ENCODE peak calls at places on chromosomes 2 and 18, in five cellular contexts. S, N, U, I and K are unnamed samples.
A peak's percentile ranks its signal among the peaks of the same experiment; 100 is the strongest.

GRCh38 chr2:10408649-10409579 is 39.2 kb downstream of the ODC1 start:
- DNase-seq in N (peak; percentile 93), U (peak; percentile 83), I (peak; percentile 47), S (peak; percentile 45), K (peak; percentile 69)

GRCh38 chr2:88099798-88100488 is 27.9 kb downstream of the FABP1 start:
- DNase-seq in I (no peak), U (no peak), S (peak; percentile 2), N (no peak), K (no peak)

GRCh38 chr2:97911210-97911921 is 84.4 kb downstream of the TMEM131 start:
- DNase-seq in I (no peak), S (peak; percentile 25), U (no peak), N (no peak), K (no peak)

GRCh38 chr2:54516842-54517241 is 60.7 kb downstream of the SPTBN1 start:
- DNase-seq in U (no peak), N (no peak), S (no peak), I (no peak), K (no peak)

GRCh38 chr2:144645055-144645778 is 125.3 kb upstream of the ZEB2 start:
- DNase-seq in S (peak; percentile 16), N (no peak), U (no peak), I (no peak), K (no peak)

GRCh38 chr2:47178359-47178758 is 23.3 kb upstream of the STPG4 start:
- DNase-seq in S (no peak), U (no peak), I (no peak), N (no peak), K (no peak)

GRCh38 chr2:11417946-11418585 is 47.9 kb downstream of the E2F6 start:
- DNase-seq in U (no peak), S (no peak), N (peak; percentile 43), I (no peak), K (peak; percentile 20)

GRCh38 chr2:221851531-221852045 is 279.5 kb upstream of the EPHA4 start:
- DNase-seq in S (no peak), U (no peak), I (no peak), N (no peak), K (no peak)

GRCh38 chr2:75641587-75641986 is 5.0 kb upstream of the MRPL19 start:
- DNase-seq in U (no peak), S (no peak), I (no peak), N (no peak), K (no peak)

GRCh38 chr18:57921708-57922107 is 118.6 kb upstream of the ATP8B1 start:
- DNase-seq in I (no peak), U (no peak), S (peak; percentile 22), N (no peak), K (no peak)

GRCh38 chr2:216661639-216662375 is 28.6 kb downstream of the IGFBP2 start:
- DNase-seq in S (peak; percentile 52), I (no peak), U (no peak), N (peak; percentile 45), K (peak; percentile 16)

GRCh38 chr2:156589381-156590079 is 153.4 kb downstream of the GPD2 start:
- DNase-seq in I (no peak), S (peak; percentile 21), N (peak; percentile 22), U (no peak), K (peak; percentile 27)

GRCh38 chr2:17759805-17760204 is 5.9 kb downstream of the GEN1 start:
- DNase-seq in U (no peak), I (no peak), N (no peak), S (no peak), K (no peak)

GRCh38 chr2:59961733-59962132 is 591.7 kb downstream of the BCL11A start:
- DNase-seq in I (no peak), N (no peak), U (no peak), S (no peak), K (no peak)

GRCh38 chr2:30235859-30236535 is 4.7 kb downstream of the LBH start:
- DNase-seq in U (no peak), I (no peak), S (no peak), N (no peak), K (no peak)

GRCh38 chr2:98070081-98070480 is 16.9 kb upstream of the VWA3B start:
- DNase-seq in S (peak; percentile 5), I (no peak), U (no peak), N (no peak), K (no peak)

GRCh38 chr2:239305222-239305575 is 95.6 kb downstream of the HDAC4 start:
- DNase-seq in I (no peak), N (no peak), S (no peak), U (no peak), K (no peak)

GRCh38 chr2:168355110-168355509 is 101.0 kb upstream of the CERS6 start:
- DNase-seq in U (no peak), N (no peak), S (no peak), I (no peak), K (peak; percentile 65)

GRCh38 chr18:74819433-74820059 is 221.9 kb downstream of the ZNF407 start:
- DNase-seq in I (no peak), S (no peak), N (peak; percentile 65), U (no peak), K (peak; percentile 26)

GRCh38 chr18:24876266-24876665 is 415.8 kb downstream of the HRH4 start:
- DNase-seq in I (no peak), S (no peak), U (no peak), N (no peak), K (no peak)

GRCh38 chr2:115162454-115163293 is 720.2 kb downstream of the DPP10 start:
- DNase-seq in N (peak; percentile 40), U (peak; percentile 42), I (no peak), S (no peak), K (no peak)

GRCh38 chr2:25305809-25306208 is 35.9 kb downstream of the DNMT3A start:
- DNase-seq in S (no peak), I (no peak), N (peak; percentile 84), U (peak; percentile 76), K (no peak)

GRCh38 chr2:146003337-146003736 is 1483.4 kb upstream of the ZEB2 start:
- DNase-seq in U (no peak), I (no peak), N (no peak), S (no peak), K (no peak)

GRCh38 chr18:58054041-58054733 is 10.2 kb downstream of the NEDD4L start:
- DNase-seq in S (peak; percentile 26), U (no peak), I (no peak), N (no peak), K (no peak)

GRCh38 chr18:58723810-58724602 is 52.7 kb downstream of the MALT1 start:
- DNase-seq in U (no peak), S (no peak), N (no peak), I (no peak), K (no peak)

GRCh38 chr18:24231773-24232735 is 93.2 kb downstream of the CABYR start:
- DNase-seq in N (no peak), U (no peak), I (no peak), S (no peak), K (no peak)

GRCh38 chr2:16622399-16622968 is 43.1 kb downstream of the CYRIA start:
- DNase-seq in N (peak; percentile 67), I (no peak), U (no peak), S (no peak), K (peak; percentile 66)

DNA sequence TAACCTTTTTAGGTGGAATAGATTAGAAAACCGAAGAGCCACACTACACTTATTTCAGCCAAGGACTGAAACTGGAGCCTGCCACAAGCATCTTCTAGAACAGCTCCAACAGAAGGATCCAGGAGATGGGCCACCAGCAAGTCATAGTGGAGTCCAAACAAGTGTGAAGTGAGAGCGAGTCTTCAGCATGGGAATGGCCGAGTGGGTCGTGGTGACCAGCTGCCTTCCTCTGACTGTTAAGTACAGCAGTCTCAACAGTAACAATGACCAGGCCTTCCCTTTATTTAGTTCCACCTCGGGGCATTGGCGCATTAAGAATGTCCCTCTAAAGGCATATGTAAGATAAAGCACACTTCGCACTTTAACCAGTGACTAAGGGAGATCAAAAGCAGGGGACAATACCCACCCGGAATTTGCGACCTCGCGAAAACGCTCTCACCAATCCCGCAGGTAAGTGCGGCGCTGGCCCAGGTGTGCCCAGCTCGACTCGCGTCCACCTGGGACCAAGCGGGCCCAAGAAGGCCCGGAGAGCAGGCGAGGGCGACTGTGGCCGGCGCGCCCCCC is 1.1 kb downstream of the L3MBTL4 start:
- DNase-seq in I (no peak), U (no peak), N (no peak), S (no peak), K (no peak)
- H3K4me3 ChIP-seq in I (peak overlapping the region; percentile 77), U (peak overlapping the region; percentile 86), N (no peak overlapping the region), S (peak overlapping the region; percentile 3), K (no peak overlapping the region)

GRCh38 chr2:197264332-197264731 is 46.2 kb downstream of the ANKRD44 start:
- DNase-seq in U (no peak), S (no peak), N (no peak), I (no peak), K (no peak)
- H3K4me3 ChIP-seq in U (no peak overlapping the region), S (no peak overlapping the region), N (no peak overlapping the region), I (no peak overlapping the region), K (no peak overlapping the region)

GRCh38 chr2:979286-979928 is 28.8 kb downstream of the SNTG2 start:
- DNase-seq in S (no peak), U (no peak), N (no peak), I (no peak), K (peak; percentile 62)
- H3K4me3 ChIP-seq in S (no peak overlapping the region), U (no peak overlapping the region), N (no peak overlapping the region), I (no peak overlapping the region), K (no peak overlapping the region)

GRCh38 chr18:3511980-3512379 is 62.0 kb downstream of the TGIF1 start:
- DNase-seq in I (no peak), S (peak; percentile 38), U (no peak), N (no peak), K (no peak)

GRCh38 chr18:3508576-3509559 is 58.9 kb downstream of the TGIF1 start:
- DNase-seq in S (no peak), N (no peak), U (no peak), I (no peak), K (no peak)

GRCh38 chr18:3510024-3510423 is 60.1 kb downstream of the TGIF1 start:
- DNase-seq in N (no peak), I (no peak), U (no peak), S (no peak), K (no peak)

GRCh38 chr18:3513481-3513880 is 63.5 kb downstream of the TGIF1 start:
- DNase-seq in S (no peak), I (no peak), U (no peak), N (no peak), K (no peak)

GRCh38 chr18:3510896-3511295 is 60.9 kb downstream of the TGIF1 start:
- DNase-seq in S (no peak), U (no peak), N (no peak), I (no peak), K (no peak)
- H3K4me3 ChIP-seq in S (no peak overlapping the region), U (no peak overlapping the region), N (no peak overlapping the region), I (no peak overlapping the region), K (no peak overlapping the region)

GRCh38 chr2:223865907-223866508 is 28.6 kb upstream of the AP1S3 start:
- DNase-seq in U (no peak), I (no peak), N (no peak), S (no peak), K (peak; percentile 26)
- H3K4me3 ChIP-seq in U (no peak overlapping the region), I (no peak overlapping the region), N (no peak overlapping the region), S (no peak overlapping the region), K (no peak overlapping the region)

GRCh38 chr2:218883491-218884490 is 3.1 kb downstream of the WNT10A start:
- DNase-seq in U (no peak), I (no peak), S (no peak), N (no peak), K (no peak)
- H3K4me3 ChIP-seq in U (peak overlapping the region; percentile 34), I (peak overlapping the region; percentile 25), S (no peak overlapping the region), N (no peak overlapping the region), K (no peak overlapping the region)